ENCODE peak calls at places on chromosomes 12 and 14, in ten cellular contexts. H, R, T, E, K, Z, P, Y, W and N are unnamed samples. For H3K36me3, the result is how much of the 10 kb centered on the place peaks cover.

GRCh38 chr12:5332521-5332920 is 99.4 kb upstream of the NTF3 start:
- DNase-seq in H (no peak), R (no peak), T (no peak), E (no peak), K (no peak), Z (no peak), P (no peak), Y (no peak), W (no peak), N (no peak)

GRCh38 chr14:53741379-53742225 is 215.0 kb downstream of the BMP4 start:
- DNase-seq in H (no peak), R (no peak), T (no peak), E (no peak), K (no peak), Z (no peak), P (no peak), Y (no peak), W (peak), N (no peak)

GRCh38 chr12:104684884-104685283 is 228.1 kb downstream of the CHST11 start:
- DNase-seq in H (no peak), R (no peak), T (no peak), E (no peak), K (no peak), Z (no peak), P (no peak), Y (no peak), W (peak), N (no peak)

GRCh38 chr14:99982449-99983250 is 82.6 kb upstream of the EVL start:
- DNase-seq in H (no peak), R (no peak), T (no peak), E (no peak), K (peak), Z (peak), P (peak), Y (peak), W (peak), N (peak)

GRCh38 chr12:96121271-96121711 is 72.9 kb upstream of the ELK3 start:
- DNase-seq in H (no peak), R (no peak), T (no peak), E (no peak), K (no peak), Z (no peak), P (peak), Y (no peak), W (no peak), N (no peak)

GRCh38 chr14:100653409-100653808 is 66.2 kb upstream of the BEGAIN start:
- DNase-seq in H (no peak), R (no peak), T (no peak), E (no peak), K (no peak), Z (peak), P (no peak), Y (no peak), W (no peak), N (no peak)

GRCh38 chr14:56294125-56294524 is 175.9 kb downstream of the PELI2 start:
- DNase-seq in H (no peak), R (no peak), T (no peak), E (no peak), K (no peak), Z (peak), P (no peak), Y (no peak), W (no peak), N (no peak)

GRCh38 chr12:68294246-68294645 is 37.9 kb downstream of the MDM1 start:
- DNase-seq in H (no peak), R (no peak), T (no peak), E (no peak), K (no peak), Z (no peak), P (no peak), Y (no peak), W (no peak), N (no peak)

GRCh38 chr12:38906482-38907170 is 1.2 kb upstream of the CPNE8 start:
- DNase-seq in H (peak), R (peak), T (peak), E (peak), K (peak), Z (peak), P (peak), Y (peak), W (peak), N (peak)

GRCh38 chr12:68646484-68646883 is 35.8 kb downstream of the RAP1B start:
- DNase-seq in H (no peak), R (no peak), T (no peak), E (no peak), K (no peak), Z (no peak), P (no peak), Y (no peak), W (no peak), N (no peak)

GRCh38 chr12:101720118-101720517 is 19.1 kb downstream of the SYCP3 start:
- DNase-seq in H (no peak), R (no peak), T (no peak), E (no peak), K (no peak), Z (no peak), P (no peak), Y (no peak), W (no peak), N (no peak)

GRCh38 chr14:33954016-33954598 is 3.2 kb upstream of the EGLN3 start:
- DNase-seq in H (no peak), R (no peak), T (no peak), E (no peak), K (no peak), Z (no peak), P (no peak), Y (no peak), W (no peak), N (no peak)

GRCh38 chr12:2395352-2395977 is 342.7 kb downstream of the CACNA1C start:
- DNase-seq in H (peak), R (no peak), T (no peak), E (no peak), K (peak), Z (peak), P (peak), Y (no peak), W (peak), N (peak)

GRCh38 chr12:5456025-5456424 is 24.1 kb downstream of the NTF3 start:
- DNase-seq in H (no peak), R (no peak), T (no peak), E (no peak), K (no peak), Z (no peak), P (no peak), Y (no peak), W (no peak), N (no peak)

GRCh38 chr14:87155850-87156491 is 837.0 kb downstream of the GALC start:
- DNase-seq in H (no peak), R (no peak), T (no peak), E (no peak), K (no peak), Z (no peak), P (no peak), Y (no peak), W (no peak), N (no peak)

GRCh38 chr12:16520328-16520727 is 85.6 kb downstream of the LMO3 start:
- DNase-seq in H (no peak), R (no peak), T (no peak), E (no peak), K (no peak), Z (no peak), P (no peak), Y (peak), W (no peak), N (peak)

GRCh38 chr14:101857226-101857625 is 95.7 kb downstream of the PPP2R5C start:
- DNase-seq in H (no peak), R (no peak), T (no peak), E (no peak), K (no peak), Z (no peak), P (no peak), Y (no peak), W (no peak), N (peak)

GRCh38 chr14:99194136-99194535 is 77.9 kb downstream of the BCL11B start:
- DNase-seq in H (no peak), R (no peak), T (no peak), E (no peak), K (no peak), Z (no peak), P (no peak), Y (no peak), W (no peak), N (no peak)

GRCh38 chr12:10033783-10034381 is 3.4 kb downstream of the CLEC9A start:
- DNase-seq in H (no peak), R (no peak), T (no peak), E (no peak), K (no peak), Z (no peak), P (peak), Y (peak), W (peak), N (peak)

GRCh38 chr14:63504628-63505027 is 38.5 kb downstream of the PPP2R5E start:
- DNase-seq in H (no peak), R (no peak), T (no peak), E (no peak), K (no peak), Z (no peak), P (peak), Y (peak), W (peak), N (peak)

GRCh38 chr12:3076730-3077571 is at the start of gene TSPAN9:
- DNase-seq in H (peak), R (no peak), T (peak), E (peak), K (peak), Z (peak), P (peak), Y (peak), W (peak), N (peak)

GRCh38 chr12:27635349-27635972 is 60.8 kb upstream of the REP15 start:
- DNase-seq in H (no peak), R (no peak), T (no peak), E (no peak), K (no peak), Z (peak), P (peak), Y (peak), W (peak), N (peak)

GRCh38 chr12:116053479-116054195 is 223.9 kb downstream of the MED13L start:
- DNase-seq in H (no peak), R (no peak), T (peak), E (no peak), K (no peak), Z (no peak), P (peak), Y (peak), W (peak), N (peak)

GRCh38 chr14:44846232-44846824 is 115.4 kb downstream of the KLHL28 start:
- DNase-seq in H (no peak), R (no peak), T (no peak), E (no peak), K (no peak), Z (peak), P (peak), Y (peak), W (peak), N (peak)

GRCh38 chr12:47032644-47033043 is 46.8 kb upstream of the PCED1B start:
- DNase-seq in H (no peak), R (no peak), T (no peak), E (no peak), K (no peak), Z (peak), P (peak), Y (peak), W (peak), N (peak)

GRCh38 chr14:62759796-62760195 is 285.5 kb downstream of the KCNH5 start:
- DNase-seq in H (no peak), R (no peak), T (no peak), E (no peak), K (no peak), Z (no peak), P (no peak), Y (no peak), W (no peak), N (no peak)

GRCh38 chr12:104682790-104683279 is 226.1 kb downstream of the CHST11 start:
- DNase-seq in H (no peak), R (no peak), T (no peak), E (no peak), K (no peak), Z (no peak), P (no peak), Y (no peak), W (no peak), N (no peak)

GRCh38 chr14:68781161-68782021 is 11.5 kb downstream of the ZFP36L1 start:
- DNase-seq in H (peak), R (no peak), T (no peak), E (peak), K (no peak), Z (no peak), P (no peak), Y (no peak), W (no peak), N (no peak)
- H3K36me3 ChIP-seq in H (under half), R (under half), T (under half), E (under half), K (under half), Z (under half), P (under half), Y (under half), W (under half), N (under half)

DNA sequence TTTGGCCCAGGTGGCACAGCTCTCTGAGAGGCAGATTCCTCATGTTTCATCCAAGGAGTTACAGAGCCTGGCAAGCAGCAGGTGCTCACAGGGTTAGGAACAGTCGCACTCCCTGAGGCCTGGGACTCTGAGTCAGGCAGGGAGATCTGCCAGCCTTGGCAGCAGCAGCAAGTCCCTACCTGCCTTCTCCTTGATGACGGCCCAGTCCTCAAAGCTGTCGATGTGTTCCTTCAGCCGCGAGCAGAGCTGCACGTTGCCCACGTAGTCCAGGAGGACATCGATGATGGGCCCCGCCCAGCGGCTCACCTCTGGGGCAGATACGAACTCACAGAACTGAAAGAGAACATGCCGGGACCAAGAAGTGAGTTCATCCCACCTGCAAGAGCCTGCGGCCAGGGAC is 10.4 kb downstream of the FAM181A start:
- DNase-seq in H (peak), R (no peak), T (no peak), E (no peak), K (no peak), Z (no peak), P (no peak), Y (peak), W (no peak), N (peak)
- H3K36me3 ChIP-seq in H (under half), R (under half), T (under half), E (under half), K (under half), Z (under half), P (under half), Y (under half), W (under half), N (under half)

DNA sequence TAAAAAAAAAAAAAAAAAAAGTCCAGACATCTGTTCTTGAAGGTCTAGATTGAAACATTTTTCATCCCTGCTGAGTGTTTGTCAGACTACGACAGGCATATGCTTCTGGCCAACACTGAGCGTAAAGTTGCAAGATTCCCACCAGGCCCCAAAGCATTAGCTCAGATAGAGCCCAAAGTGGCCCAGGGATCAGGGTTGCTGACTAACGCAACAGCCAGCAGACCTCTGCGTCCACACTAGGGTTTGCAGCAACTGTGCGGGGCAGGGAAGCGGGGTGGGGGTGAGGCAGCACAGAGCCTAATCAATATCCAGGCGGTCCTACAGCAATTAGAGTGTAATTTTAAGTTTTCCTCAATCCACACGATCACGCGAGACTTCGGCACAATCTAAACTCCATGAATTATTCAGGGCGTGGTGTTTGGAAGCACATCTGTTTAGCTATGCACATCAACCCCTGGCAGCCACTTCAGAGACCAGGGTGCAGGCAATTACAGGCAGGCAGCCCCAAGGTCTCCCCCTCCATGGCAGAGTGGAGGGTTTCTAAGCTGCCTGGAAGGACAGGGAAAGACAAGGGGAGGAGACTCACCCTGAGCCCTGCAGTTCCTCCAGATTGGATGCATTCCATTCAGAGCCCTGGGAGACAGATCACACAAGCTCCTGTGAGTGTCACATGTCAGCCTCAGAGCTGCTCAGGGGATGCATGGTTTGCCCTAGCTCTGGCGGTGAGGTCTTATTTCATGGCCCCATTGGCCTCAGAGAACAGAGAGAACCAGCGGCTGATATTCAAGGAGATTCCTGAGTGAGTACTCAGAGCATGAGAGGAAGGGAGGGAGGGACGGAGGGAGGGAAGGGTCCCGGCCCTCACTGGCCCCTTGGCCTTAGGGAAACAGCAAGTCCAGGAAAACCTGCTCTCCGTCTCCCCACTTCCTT is 55.4 kb downstream of the SSH1 start:
- DNase-seq in H (peak), R (no peak), T (peak), E (no peak), K (no peak), Z (peak), P (peak), Y (no peak), W (peak), N (no peak)
- H3K36me3 ChIP-seq in H (under half), R (half or more), T (half or more), E (under half), K (under half), Z (under half), P (half or more), Y (under half), W (half or more), N (under half)

GRCh38 chr12:65907465-65907864 is 83.2 kb downstream of the HMGA2 start:
- DNase-seq in H (no peak), R (no peak), T (no peak), E (no peak), K (no peak), Z (no peak), P (no peak), Y (no peak), W (no peak), N (no peak)
- H3K36me3 ChIP-seq in H (under half), R (under half), T (under half), E (under half), K (under half), Z (under half), P (under half), Y (under half), W (under half), N (under half)

DNA sequence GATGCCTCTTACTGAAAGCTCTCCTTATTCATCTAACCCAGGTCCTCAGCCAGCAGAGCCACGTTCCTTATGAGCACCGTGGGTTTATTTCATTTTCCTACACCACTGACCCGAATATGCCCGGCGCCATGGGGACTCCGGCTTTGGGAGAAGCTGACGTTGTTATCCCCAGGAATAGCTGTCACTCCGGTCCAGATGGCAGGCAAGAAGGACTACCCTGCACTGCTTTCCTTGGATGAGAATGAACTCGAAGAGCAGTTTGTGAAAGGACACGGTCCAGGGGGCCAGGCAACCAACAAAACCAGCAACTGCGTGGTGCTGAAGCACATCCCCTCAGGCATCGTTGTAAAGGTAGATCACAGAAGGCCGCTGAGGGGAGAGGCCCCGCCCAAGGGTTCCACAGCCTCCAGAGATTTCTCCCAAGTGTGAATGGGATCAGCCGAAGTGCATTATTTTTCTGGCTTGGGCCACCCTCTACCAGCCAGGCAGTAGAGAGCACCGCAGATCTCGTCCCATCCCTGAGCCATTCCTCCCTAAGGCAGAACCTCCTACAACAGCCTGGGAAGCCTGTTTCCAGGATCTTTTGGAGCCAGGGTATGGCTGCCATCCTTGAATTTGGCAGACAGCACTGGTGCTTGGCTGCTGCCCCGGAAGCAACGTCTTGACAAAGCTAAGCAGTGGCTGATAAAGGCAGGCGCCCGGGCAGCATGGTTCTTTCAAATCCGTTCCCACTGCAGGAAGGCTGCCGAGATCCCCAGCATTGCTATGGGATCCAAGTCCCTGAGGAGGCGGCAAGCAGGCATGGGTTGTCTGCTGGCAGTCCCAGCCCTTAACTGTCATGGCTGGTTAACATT is 17.8 kb downstream of the CDK2AP1 start:
- DNase-seq in H (no peak), R (no peak), T (no peak), E (no peak), K (no peak), Z (no peak), P (no peak), Y (no peak), W (no peak), N (no peak)
- H3K36me3 ChIP-seq in H (under half), R (half or more), T (under half), E (under half), K (under half), Z (under half), P (half or more), Y (under half), W (half or more), N (under half)

DNA sequence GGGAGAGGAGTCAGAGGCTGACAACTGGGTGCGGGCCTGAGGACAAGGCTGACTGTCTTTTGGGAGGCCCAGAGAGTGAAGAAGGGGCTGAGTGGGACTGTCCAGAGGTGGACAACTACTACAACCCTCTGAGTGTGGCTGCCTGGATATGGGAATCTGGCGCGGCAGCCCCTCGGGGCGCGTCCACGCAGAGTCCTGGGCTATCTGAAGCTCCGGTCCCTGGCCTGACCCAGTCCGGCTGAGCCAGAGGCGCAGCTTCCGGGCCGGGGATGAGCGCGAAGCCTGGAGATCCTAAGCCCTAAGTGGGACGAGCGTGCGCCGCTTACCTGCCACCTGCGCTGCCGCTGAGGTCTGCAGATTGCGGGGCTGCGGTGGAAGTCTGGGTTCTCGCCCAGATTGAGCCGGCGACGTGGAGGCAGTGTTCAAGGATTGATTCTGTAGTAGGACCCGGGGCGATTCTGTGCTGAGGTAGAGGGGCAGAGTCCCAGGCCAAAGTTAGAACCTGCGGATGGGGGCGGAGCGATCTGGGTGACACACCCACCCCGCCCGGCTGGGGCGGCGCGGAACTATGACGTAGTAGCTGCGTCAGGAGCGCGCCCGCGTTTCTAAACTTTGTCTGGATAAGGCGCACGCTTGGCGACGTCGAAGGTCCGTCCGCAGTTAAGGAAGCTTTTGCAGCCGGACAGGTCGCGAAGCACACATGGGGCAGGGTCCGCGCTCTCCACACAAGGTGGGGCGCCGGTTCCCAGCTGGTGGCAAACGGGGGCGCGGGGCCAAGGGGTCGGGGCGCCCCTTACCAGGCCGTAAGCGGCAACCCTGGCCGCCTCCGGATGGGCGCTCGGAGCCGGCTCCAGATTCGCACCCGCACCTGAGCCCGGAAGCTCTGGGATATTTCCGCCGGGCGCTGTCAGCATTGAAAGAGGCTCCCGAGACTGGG is at the start of the genes DHRS1 and NOP9:
- DNase-seq in H (peak), R (peak), T (peak), E (peak), K (peak), Z (peak), P (peak), Y (peak), W (peak), N (peak)
- H3K36me3 ChIP-seq in H (under half), R (half or more), T (under half), E (under half), K (under half), Z (under half), P (under half), Y (under half), W (under half), N (under half)

GRCh38 chr14:75437201-75438143 is 9.7 kb downstream of the JDP2 start:
- DNase-seq in H (no peak), R (no peak), T (no peak), E (no peak), K (no peak), Z (no peak), P (no peak), Y (no peak), W (no peak), N (no peak)
- H3K36me3 ChIP-seq in H (under half), R (half or more), T (under half), E (under half), K (half or more), Z (under half), P (half or more), Y (under half), W (half or more), N (under half)